ENCODE peak calls at places on chromosomes 12 and 14, in eight cellular contexts. T is K562, D is A549, U is HepG2, P is GM23338, R is HCT116, M is SK-N-SH, X is GM12878. O is an unnamed sample. For H3K4me1, the result is how much of the 10 kb centered on the place peaks cover.

GRCh38 chr14:99632410-99633035 is 12.4 kb upstream of the HHIPL1 start:
- DNase-seq in M (no peak), P (no peak), R (no peak), T (no peak), U (no peak), D (no peak), X (no peak), O (no peak)

GRCh38 chr14:56759633-56760032 is 50.6 kb downstream of the OTX2 start:
- DNase-seq in D (no peak), T (no peak), P (no peak), R (no peak), U (no peak), M (no peak), X (no peak), O (no peak)

GRCh38 chr14:105577339-105577861 is 51.0 kb downstream of the TMEM121 start:
- DNase-seq in R (no peak), D (no peak), T (no peak), P (no peak), M (no peak), U (no peak), X (no peak), O (no peak)

GRCh38 chr14:81449114-81449513 is 49.0 kb upstream of the STON2 start:
- DNase-seq in X (no peak), D (no peak), T (no peak), M (no peak), R (no peak), P (no peak), U (peak), O (no peak)

GRCh38 chr12:104006929-104007328 is 41.3 kb downstream of the TDG start:
- DNase-seq in P (no peak), D (peak), M (no peak), R (no peak), T (no peak), U (no peak), X (no peak), O (no peak)

GRCh38 chr12:47730341-47730744 is 5.1 kb upstream of the ENDOU start:
- DNase-seq in R (no peak), T (no peak), M (no peak), X (no peak), P (no peak), U (no peak), D (no peak), O (no peak)

GRCh38 chr12:115155665-115156645 is 472.0 kb upstream of the TBX3 start:
- DNase-seq in X (no peak), D (peak), P (peak), R (no peak), T (no peak), M (no peak), U (no peak), O (no peak)

GRCh38 chr12:60191271-60191670 is 595.4 kb downstream of the SLC16A7 start:
- DNase-seq in U (no peak), D (no peak), R (no peak), P (no peak), T (no peak), M (no peak), X (no peak), O (no peak)

GRCh38 chr12:132487311-132487741 is 2.6 kb upstream of the FBRSL1 start:
- DNase-seq in D (no peak), R (no peak), U (no peak), T (no peak), P (no peak), X (no peak), M (no peak), O (no peak)

DNA sequence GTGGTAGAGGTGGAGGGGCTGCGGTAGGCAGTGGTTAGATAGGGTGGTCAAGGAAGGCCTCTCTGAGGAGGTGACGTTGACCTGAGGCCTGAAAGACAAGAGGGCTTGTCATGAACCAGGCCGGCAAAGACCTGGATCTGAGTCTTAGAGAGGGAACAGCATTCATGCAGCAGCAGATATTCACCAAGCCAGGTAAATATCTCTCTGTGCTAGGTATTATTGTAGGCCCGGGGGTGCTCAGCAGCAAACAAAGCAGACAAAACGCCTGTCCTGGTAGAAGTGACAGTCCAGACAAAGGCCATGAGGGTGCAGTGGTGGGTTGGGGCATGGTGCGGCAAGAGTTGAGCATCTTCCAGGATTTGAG is 117.6 kb downstream of the PTPN11 start:
- DNase-seq in D (no peak), M (no peak), U (no peak), T (no peak), R (no peak), P (no peak), X (no peak), O (no peak)
- TF ChIP-seq REST in D (no peak), M (no peak), U (no peak), T (no peak), R (no peak), P (no peak), X (no peak), O (no peak)

DNA sequence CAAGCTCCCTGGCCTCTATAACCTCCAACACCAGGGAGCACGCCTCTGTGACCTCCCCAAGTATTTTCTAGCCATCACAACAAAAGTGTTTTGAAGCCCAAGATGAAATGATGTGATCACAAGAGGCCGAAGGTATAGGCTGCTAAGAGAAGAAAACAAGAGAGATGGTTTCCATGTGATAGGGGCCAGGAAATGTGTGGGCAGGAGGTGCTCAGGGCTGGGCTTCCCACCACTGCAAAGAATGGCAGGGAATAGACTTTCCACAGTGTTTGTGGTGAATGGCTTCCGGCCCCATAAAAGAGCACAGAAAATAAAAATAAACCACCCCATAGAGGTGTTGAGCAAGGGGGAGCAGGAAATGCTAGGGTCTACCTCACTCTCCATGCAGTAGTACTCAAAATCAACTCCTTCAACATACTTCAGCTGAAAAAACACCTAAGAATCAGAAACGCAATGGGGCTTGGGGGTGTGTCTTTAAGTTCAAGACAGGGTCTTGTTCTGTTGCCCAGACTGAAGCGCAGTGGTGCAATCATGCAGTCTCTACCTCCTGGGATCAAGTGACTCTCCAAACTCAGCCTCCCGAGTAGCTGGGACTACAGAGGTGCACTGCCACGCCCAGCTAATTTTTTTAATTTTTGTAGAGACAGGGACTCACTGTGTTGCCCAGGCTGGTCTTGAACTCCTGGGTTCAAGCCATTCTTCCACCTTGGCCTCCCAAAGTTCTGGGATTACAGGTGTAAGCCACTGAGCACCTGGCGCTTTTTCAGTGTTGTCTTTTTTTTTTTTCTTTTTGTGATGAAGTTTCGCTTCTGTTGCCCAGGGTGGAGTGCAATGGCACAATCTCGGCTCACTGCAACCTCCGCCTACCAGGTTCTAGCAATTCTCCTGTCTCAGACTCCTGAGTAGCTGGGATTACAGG is 27.1 kb downstream of the DAD1 start:
- DNase-seq in U (peak), R (no peak), D (no peak), X (peak), T (peak), P (no peak), M (no peak), O (no peak)
- H3K4me3 ChIP-seq in U (no peak), R (no peak), D (no peak), X (peak), T (no peak), P (no peak), M (no peak), O (no peak)

GRCh38 chr12:122009741-122010140 is 11.9 kb upstream of the BCL7A start:
- DNase-seq in R (no peak), D (no peak), T (no peak), X (no peak), P (no peak), U (no peak), M (no peak), O (no peak)
- H3K4me1 ChIP-seq in R (under half), D (under half), T (under half), X (under half), P (under half), U (under half), M (under half), O (under half)

GRCh38 chr12:52631264-52631663 is 12.9 kb upstream of the KRT73 start:
- DNase-seq in M (no peak), T (no peak), U (no peak), P (no peak), X (no peak), D (no peak), R (no peak), O (no peak)
- TF ChIP-seq REST in M (no peak), T (no peak), U (no peak), P (no peak), X (no peak), D (no peak), R (no peak), O (no peak)

GRCh38 chr12:6631549-6631961 is 4.2 kb downstream of the LPAR5 start:
- DNase-seq in X (no peak), M (no peak), P (no peak), T (no peak), R (no peak), D (no peak), U (no peak), O (no peak)

GRCh38 chr12:6635375-6635855 is 344 bp downstream of the LPAR5 start:
- DNase-seq in P (no peak), T (peak), U (no peak), D (no peak), M (peak), X (no peak), R (no peak), O (no peak)

GRCh38 chr12:6630696-6631095 is 5.1 kb downstream of the LPAR5 start:
- DNase-seq in T (no peak), U (no peak), P (no peak), X (no peak), R (no peak), M (peak), D (no peak), O (no peak)

GRCh38 chr12:6635856-6636521 is at the start of gene LPAR5:
- DNase-seq in D (peak), R (peak), X (no peak), U (no peak), P (peak), M (peak), T (peak), O (no peak)

GRCh38 chr12:6632026-6632978 is 3.5 kb downstream of the LPAR5 start:
- DNase-seq in U (no peak), M (peak), T (no peak), R (no peak), D (no peak), P (no peak), X (peak), O (no peak)
- H3K4me3 ChIP-seq in U (no peak), M (no peak), T (no peak), R (no peak), D (no peak), P (no peak), X (peak), O (no peak)

DNA sequence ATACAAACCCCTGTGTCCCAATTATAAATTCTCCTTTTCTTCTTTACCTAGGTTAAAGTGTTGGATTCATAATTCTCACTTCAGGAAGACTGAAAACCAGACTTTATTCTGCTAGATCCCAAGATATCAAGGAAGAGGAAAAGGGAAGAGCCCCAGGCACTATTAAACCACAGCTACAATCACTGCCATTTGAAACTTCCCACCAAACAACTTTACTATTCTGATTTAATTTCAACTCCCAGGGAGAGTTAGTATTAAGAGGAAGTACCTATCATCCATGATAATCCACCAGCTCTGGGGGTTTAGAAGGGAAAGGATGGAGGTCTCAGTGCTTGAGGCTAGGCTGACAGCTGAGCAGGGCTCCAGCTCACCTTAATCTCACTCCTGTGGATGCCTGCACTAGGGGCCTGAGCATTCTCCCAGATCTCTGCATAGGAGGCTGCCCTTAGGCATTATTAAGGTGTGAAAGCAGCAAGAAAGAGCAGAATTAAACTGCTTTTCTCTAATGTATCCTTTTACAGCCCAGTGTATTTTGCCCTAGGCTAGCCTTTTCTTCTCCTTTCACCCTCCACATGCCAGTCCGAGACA is 52.9 kb downstream of the MYF5 start:
- DNase-seq in U (no peak), D (no peak), R (no peak), X (no peak), P (peak), M (no peak), T (no peak), O (no peak)
- H3K4me1 ChIP-seq in U (under half), D (under half), R (under half), X (under half), P (under half), M (under half), T (under half), O (under half)